ENCODE peak calls at places on chromosomes 2 and 18, in ten cellular contexts. V is substantia nigra; R is AG04450; T is right cardiac atrium; Q is hepatocyte; J is aorta; C is cardiac muscle cell; O is IMR-90; E is CD8-positive, alpha-beta T cell; W is PC-9. P is an unnamed sample.

GRCh38 chr2:101830555-101830954 is 133.0 kb downstream of the MAP4K4 start:
- DNase-seq in T (no peak), O (peak; percentile 91), V (no peak), Q (no peak), W (no peak), E (no peak), R (no peak), C (no peak), J (no peak), P (no peak)

GRCh38 chr2:15800489-15801329 is 139.6 kb upstream of the MYCN start:
- DNase-seq in Q (peak; percentile 54), E (no peak), J (no peak), O (no peak), T (peak; percentile 66), C (peak; percentile 43), W (no peak), R (no peak), V (peak; percentile 65), P (peak; percentile 69)

GRCh38 chr2:153871231-153872221 is at the start of gene GALNT13:
- DNase-seq in V (peak; percentile 55), R (no peak), T (peak; percentile 59), E (no peak), C (peak; percentile 78), O (no peak), W (peak; percentile 76), J (peak; percentile 78), Q (peak; percentile 89), P (peak; percentile 59)

GRCh38 chr2:1521878-1522495 is 108.7 kb downstream of the TPO start:
- DNase-seq in E (no peak), V (no peak), W (no peak), O (no peak), C (no peak), J (peak; percentile 54), R (no peak), T (no peak), Q (no peak), P (no peak)

GRCh38 chr2:241858206-241859016 is at the start of gene PDCD1:
- DNase-seq in Q (no peak), R (no peak), E (peak; percentile 69), W (no peak), O (no peak), C (peak; percentile 24), V (no peak), T (peak; percentile 75), J (peak; percentile 72), P (no peak)

GRCh38 chr2:17912266-17912691 is 33.8 kb downstream of the KCNS3 start:
- DNase-seq in V (no peak), W (no peak), Q (no peak), C (peak; percentile 72), T (no peak), J (no peak), E (no peak), O (no peak), R (no peak), P (no peak)

GRCh38 chr18:41126541-41127235 is 828.3 kb upstream of the PIK3C3 start:
- DNase-seq in V (no peak), E (no peak), W (no peak), R (no peak), J (no peak), Q (no peak), C (no peak), T (no peak), O (peak; percentile 84), P (no peak)

GRCh38 chr2:47190188-47190818 is 35.2 kb upstream of the STPG4 start:
- DNase-seq in O (peak; percentile 84), T (no peak), R (no peak), C (no peak), E (no peak), Q (no peak), W (peak; percentile 90), J (no peak), V (no peak), P (no peak)

GRCh38 chr2:152523091-152523490 is 188.1 kb downstream of the FMNL2 start:
- DNase-seq in C (no peak), E (no peak), W (no peak), R (no peak), V (no peak), J (no peak), T (no peak), Q (no peak), O (peak; percentile 86), P (no peak)

GRCh38 chr2:188628989-188629889 is 337.6 kb downstream of the GULP1 start:
- DNase-seq in E (no peak), V (no peak), O (peak; percentile 67), C (no peak), J (no peak), T (no peak), Q (peak; percentile 29), W (peak; percentile 56), R (no peak), P (no peak)

GRCh38 chr2:6780765-6781274 is 84.9 kb downstream of the CMPK2 start:
- DNase-seq in O (peak; percentile 24), J (no peak), R (no peak), C (no peak), V (no peak), Q (peak; percentile 78), E (no peak), W (no peak), T (peak; percentile 76), P (no peak)

GRCh38 chr2:36371963-36372391 is 16.4 kb downstream of the CRIM1 start:
- DNase-seq in E (no peak), W (peak; percentile 76), O (peak; percentile 84), V (no peak), T (no peak), Q (no peak), J (no peak), R (peak; percentile 61), C (no peak), P (no peak)

GRCh38 chr18:36786686-36787085 is 42.1 kb downstream of the TPGS2 start:
- DNase-seq in E (no peak), O (peak; percentile 71), C (no peak), W (no peak), Q (peak; percentile 44), T (peak; percentile 86), R (no peak), J (peak; percentile 89), V (no peak), P (no peak)

GRCh38 chr18:48352051-48352755 is 57.0 kb downstream of the ZBTB7C start:
- DNase-seq in T (no peak), C (no peak), E (no peak), O (no peak), W (no peak), Q (no peak), V (no peak), R (no peak), J (no peak), P (no peak)

DNA sequence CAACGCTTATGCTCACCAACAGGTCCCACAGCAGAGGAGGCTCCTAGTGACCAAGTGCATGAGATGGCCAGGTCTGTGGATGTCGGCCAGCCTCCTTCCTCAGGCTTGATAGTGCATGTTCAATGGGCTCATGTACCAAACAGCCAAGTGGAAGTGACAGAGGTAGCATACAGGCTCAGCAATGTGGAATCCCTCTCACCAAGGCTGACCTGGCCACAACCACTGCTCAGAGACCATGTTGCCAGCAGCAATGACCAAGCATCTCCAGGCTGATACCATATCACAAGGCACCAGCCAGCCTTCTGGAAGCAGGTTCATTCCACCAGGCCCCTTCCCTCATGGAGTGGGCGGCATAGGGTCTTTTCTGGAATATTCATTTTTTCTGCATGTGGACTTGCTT is 61.5 kb downstream of the REEP1 start:
- DNase-seq in E (no peak), W (no peak), O (no peak), C (no peak), R (no peak), T (no peak), Q (no peak), V (no peak), J (no peak), P (no peak)
- H3K27ac ChIP-seq in E (no peak overlapping the region), W (no peak overlapping the region), O (no peak overlapping the region), C (no peak overlapping the region), R (no peak overlapping the region), T (no peak overlapping the region), Q (peak overlapping the region; percentile 67), V (no peak overlapping the region), J (no peak overlapping the region), P (no peak overlapping the region)

GRCh38 chr18:13018379-13018778 is 27.2 kb downstream of the CEP192 start:
- DNase-seq in E (no peak), V (no peak), R (no peak), C (no peak), W (no peak), T (no peak), O (no peak), Q (no peak), J (no peak), P (no peak)
- H3K27ac ChIP-seq in E (no peak overlapping the region), V (no peak overlapping the region), R (no peak overlapping the region), C (no peak overlapping the region), W (no peak overlapping the region), T (no peak overlapping the region), O (no peak overlapping the region), Q (no peak overlapping the region), J (no peak overlapping the region), P (no peak overlapping the region)

DNA sequence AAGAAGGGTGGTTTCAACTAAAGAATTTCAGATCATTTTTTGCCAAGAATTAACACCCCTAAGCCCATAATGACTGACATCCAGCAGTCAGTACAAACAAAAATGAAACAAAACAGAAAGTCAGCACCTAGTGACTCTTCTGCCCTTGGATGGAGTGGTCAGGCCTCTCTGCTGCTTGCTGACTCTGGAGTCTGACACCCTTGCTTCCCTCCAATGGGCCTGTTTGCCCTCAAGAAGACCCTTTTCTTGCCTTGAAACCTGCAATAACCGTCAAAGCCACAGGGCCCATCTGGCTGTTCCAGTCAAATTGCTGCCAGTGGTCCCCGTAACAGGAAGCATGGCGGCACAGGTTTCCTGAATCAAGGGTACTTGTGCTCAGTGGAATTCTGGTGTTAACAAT is 27.2 kb upstream of the CYTIP start:
- DNase-seq in W (no peak), Q (no peak), C (no peak), O (no peak), V (no peak), R (no peak), T (no peak), J (no peak), E (no peak), P (no peak)
- H3K27ac ChIP-seq in W (no peak overlapping the region), Q (no peak overlapping the region), C (no peak overlapping the region), O (no peak overlapping the region), V (no peak overlapping the region), R (no peak overlapping the region), T (no peak overlapping the region), J (no peak overlapping the region), E (no peak overlapping the region), P (no peak overlapping the region)

GRCh38 chr2:84946204-84947009 is 24.6 kb upstream of the KCMF1 start:
- DNase-seq in T (peak; percentile 44), O (peak; percentile 91), V (no peak), Q (peak; percentile 82), J (no peak), C (no peak), W (peak; percentile 98), E (peak; percentile 68), R (no peak), P (no peak)

GRCh38 chr2:84944257-84944909 is 26.6 kb upstream of the KCMF1 start:
- DNase-seq in O (no peak), C (no peak), J (no peak), T (no peak), R (no peak), E (no peak), V (no peak), Q (no peak), W (no peak), P (no peak)

GRCh38 chr2:84942964-84943421 is 28.0 kb upstream of the KCMF1 start:
- DNase-seq in E (no peak), W (no peak), R (no peak), T (no peak), V (no peak), O (peak; percentile 74), J (no peak), Q (no peak), C (no peak), P (no peak)

GRCh38 chr2:84942166-84942565 is 28.8 kb upstream of the KCMF1 start:
- DNase-seq in V (no peak), Q (no peak), T (no peak), C (no peak), E (no peak), J (no peak), R (no peak), O (no peak), W (peak; percentile 85), P (no peak)

GRCh38 chr2:84947010-84947593 is 23.9 kb upstream of the KCMF1 start:
- DNase-seq in E (no peak), V (no peak), O (no peak), C (no peak), Q (no peak), W (no peak), J (no peak), T (no peak), R (no peak), P (no peak)
- H3K27ac ChIP-seq in E (peak overlapping the region; percentile 1), V (no peak overlapping the region), O (no peak overlapping the region), C (no peak overlapping the region), Q (peak overlapping the region; percentile 95), W (peak overlapping the region; percentile 94), J (no peak overlapping the region), T (no peak overlapping the region), R (no peak overlapping the region), P (no peak overlapping the region)